ENCODE peak calls at places on chromosomes 1 and 21, in nine cellular contexts. T is colonic mucosa; R is B cell; G is CD8-positive, alpha-beta T cell; U is tibial artery; S is spleen; L is K562; F is heart left ventricle; B is HFF-Myc. N is an unnamed sample.

GRCh38 chr1:107648071-107648470 is 316.9 kb downstream of the VAV3 start:
- DNase-seq in T (no peak), R (no peak), G (no peak), U (no peak), S (no peak), L (no peak), F (no peak), B (no peak), N (peak; percentile 34)

GRCh38 chr1:93330617-93331016 is 15.1 kb upstream of the DR1 start:
- DNase-seq in T (no peak), R (no peak), G (no peak), U (no peak), S (no peak), L (no peak), F (no peak), B (no peak), N (no peak)

GRCh38 chr1:161307230-161307768 is 2.5 kb downstream of the MPZ start:
- DNase-seq in T (no peak), R (peak; percentile 72), G (peak; percentile 50), U (no peak), S (peak; percentile 83), L (peak; percentile 68), F (no peak), B (peak; percentile 20), N (no peak)

GRCh38 chr1:198102454-198102791 is 54.4 kb upstream of the NEK7 start:
- DNase-seq in T (no peak), R (no peak), G (no peak), U (no peak), S (no peak), L (no peak), F (no peak), B (no peak), N (peak; percentile 57)

GRCh38 chr1:942864-943533 is 16.1 kb downstream of the NOC2L start:
- DNase-seq in T (peak; percentile 59), R (no peak), G (no peak), U (no peak), S (no peak), L (peak; percentile 56), F (no peak), B (no peak), N (peak; percentile 39)

GRCh38 chr1:117013310-117013850 is 11.8 kb downstream of the CD101 start:
- DNase-seq in T (no peak), R (no peak), G (no peak), U (no peak), S (no peak), L (no peak), F (no peak), B (no peak), N (no peak)

GRCh38 chr1:106921186-106921585 is 135.3 kb upstream of the PRMT6 start:
- DNase-seq in T (no peak), R (no peak), G (no peak), U (no peak), S (no peak), L (no peak), F (no peak), B (no peak), N (no peak)

GRCh38 chr1:62333431-62333830 is 14.2 kb upstream of the KANK4 start:
- DNase-seq in T (no peak), R (no peak), G (no peak), U (no peak), S (peak; percentile 29), L (no peak), F (no peak), B (no peak), N (no peak)

GRCh38 chr1:205314986-205315618 is 6.4 kb downstream of the NUAK2 start:
- DNase-seq in T (no peak), R (peak; percentile 44), G (no peak), U (no peak), S (no peak), L (no peak), F (no peak), B (no peak), N (no peak)

GRCh38 chr1:47438321-47439150 is 692 bp downstream of the FOXD2 start:
- DNase-seq in T (peak; percentile 40), R (peak; percentile 54), G (peak; percentile 66), U (peak; percentile 75), S (peak; percentile 83), L (peak; percentile 73), F (no peak), B (no peak), N (no peak)

GRCh38 chr1:242430956-242431355 is 93.5 kb downstream of the PLD5 start:
- DNase-seq in T (no peak), R (no peak), G (no peak), U (no peak), S (no peak), L (no peak), F (no peak), B (no peak), N (no peak)

GRCh38 chr21:31846690-31847089 is 26.1 kb upstream of the HUNK start:
- DNase-seq in T (no peak), R (no peak), G (no peak), U (no peak), S (no peak), L (no peak), F (no peak), B (no peak), N (no peak)

GRCh38 chr1:114700026-114700600 is 4.8 kb upstream of the AMPD1 start:
- DNase-seq in T (no peak), R (no peak), G (no peak), U (no peak), S (no peak), L (no peak), F (no peak), B (no peak), N (peak; percentile 52)

GRCh38 chr1:119674835-119675289 is 26.8 kb upstream of the ZNF697 start:
- DNase-seq in T (peak; percentile 52), R (peak; percentile 59), G (no peak), U (no peak), S (no peak), L (peak; percentile 70), F (no peak), B (no peak), N (peak; percentile 86)

GRCh38 chr1:200437556-200438203 is 27.8 kb upstream of the ZNF281 start:
- DNase-seq in T (no peak), R (no peak), G (no peak), U (no peak), S (no peak), L (no peak), F (no peak), B (no peak), N (no peak)

GRCh38 chr21:33244781-33245105 is 15.0 kb downstream of the IFNAR2 start:
- DNase-seq in T (no peak), R (no peak), G (no peak), U (no peak), S (no peak), L (no peak), F (no peak), B (no peak), N (no peak)

GRCh38 chr1:51794260-51794659 is 84.3 kb downstream of the NRDC start:
- DNase-seq in T (no peak), R (no peak), G (no peak), U (no peak), S (no peak), L (no peak), F (no peak), B (no peak), N (no peak)

DNA sequence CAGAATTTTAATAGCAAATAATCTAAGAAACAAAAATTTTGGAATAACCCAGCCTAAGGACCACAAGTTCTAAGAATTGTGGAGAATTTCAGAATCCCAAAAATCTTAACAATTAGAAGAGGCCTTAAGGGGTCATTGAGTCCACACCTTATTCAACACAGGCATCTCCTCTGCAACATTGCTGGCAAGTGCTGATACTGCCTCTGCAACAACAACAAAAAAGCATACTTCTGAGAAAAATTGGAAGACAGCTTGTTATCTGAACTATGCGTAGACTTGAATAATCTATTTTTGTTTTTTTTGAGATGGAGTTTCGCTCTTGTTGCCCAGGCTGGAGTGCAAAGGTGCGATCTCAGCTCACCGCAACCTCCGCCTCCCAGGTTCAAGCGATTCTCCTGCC is 24.0 kb upstream of the SLC2A1 start:
- DNase-seq in T (no peak), R (no peak), G (no peak), U (no peak), S (no peak), L (no peak), F (no peak), B (no peak), N (no peak)
- TF ChIP-seq CTCF in T (no peak), R (no peak), G (no peak), U (no peak), S (no peak), L (no peak), F (no peak), B (no peak), N (no peak)

DNA sequence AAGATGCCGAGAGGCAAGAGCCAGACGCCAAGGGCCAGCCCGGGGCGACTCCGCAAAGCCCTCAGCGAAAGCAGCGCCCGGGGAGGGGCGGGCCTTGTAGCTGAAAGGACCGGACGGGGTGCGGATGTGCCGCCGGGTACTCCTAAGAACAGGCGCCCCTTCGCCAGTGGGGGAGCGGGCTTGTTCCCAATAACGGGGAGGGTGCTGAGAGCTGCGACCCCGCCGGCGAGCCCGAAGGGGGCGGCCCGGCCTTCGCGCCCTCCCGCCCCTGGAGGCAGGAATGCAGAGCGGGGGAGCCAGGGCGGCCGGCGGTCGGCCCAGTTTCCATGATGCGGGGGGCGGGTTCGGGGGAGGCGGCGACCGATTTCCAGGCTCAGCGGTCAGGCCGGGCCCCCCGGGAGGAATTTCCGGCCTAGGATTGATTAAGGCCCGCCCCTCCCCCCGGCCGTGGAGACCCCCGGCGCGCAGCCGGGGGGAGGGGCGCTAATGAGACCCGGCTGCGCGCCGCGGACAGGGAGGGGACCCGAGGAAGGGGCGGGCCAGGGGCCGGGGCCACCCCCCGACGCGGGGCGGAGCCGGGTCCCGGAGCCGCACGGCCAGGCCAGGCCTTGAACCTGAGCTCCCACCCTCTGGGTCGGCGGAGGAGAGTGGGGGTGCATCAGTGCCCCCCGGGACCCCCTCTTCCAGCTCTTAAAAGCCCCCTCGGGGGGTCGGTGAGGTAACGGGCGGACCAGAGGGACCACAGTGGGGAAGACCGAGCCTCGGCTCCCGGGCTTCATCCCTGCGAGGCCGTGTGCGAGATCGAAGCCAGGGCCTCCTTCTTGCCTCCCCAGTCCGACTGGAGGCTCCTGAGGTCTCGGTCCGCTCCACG is 898 bp upstream of the TMEM200B start:
- DNase-seq in T (peak; percentile 63), R (peak; percentile 62), G (peak; percentile 71), U (peak; percentile 91), S (peak; percentile 86), L (peak; percentile 99), F (peak; percentile 87), B (no peak), N (peak; percentile 50)
- TF ChIP-seq CTCF in T (peak; percentile 42), R (no peak), G (no peak), U (peak; percentile 99), S (peak; percentile 32), L (peak; percentile 88), F (peak; percentile 53), B (peak; percentile 57), N (peak; percentile 93)

DNA sequence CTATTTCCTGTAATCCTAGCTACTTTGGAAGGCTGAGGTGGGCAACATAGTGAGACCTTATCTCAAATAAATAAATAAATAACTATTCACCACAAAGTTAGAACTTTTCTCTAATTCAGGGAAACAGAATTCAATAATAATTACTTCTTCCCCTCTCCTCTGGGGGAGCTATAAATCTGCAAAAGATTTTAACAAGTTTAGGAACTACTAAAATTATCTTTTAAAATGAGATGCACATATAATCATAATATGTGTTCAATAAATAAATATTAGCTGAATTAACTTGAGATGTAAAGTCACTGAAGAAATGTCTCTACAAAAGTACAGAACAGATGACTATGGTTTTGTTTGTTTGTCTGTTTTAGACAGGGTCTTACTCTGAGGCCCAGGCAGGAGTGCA is 14.1 kb downstream of the WDR47 start:
- DNase-seq in T (no peak), R (no peak), G (no peak), U (no peak), S (no peak), L (no peak), F (no peak), B (no peak), N (no peak)
- TF ChIP-seq CTCF in T (no peak), R (peak; percentile 50), G (peak; percentile 54), U (no peak), S (no peak), L (no peak), F (no peak), B (no peak), N (peak; percentile 62)

GRCh38 chr1:230105245-230105753 is 38.3 kb downstream of the GALNT2 start:
- DNase-seq in T (no peak), R (no peak), G (no peak), U (no peak), S (no peak), L (no peak), F (no peak), B (no peak), N (no peak)
- TF ChIP-seq CTCF in T (no peak), R (no peak), G (no peak), U (no peak), S (no peak), L (no peak), F (no peak), B (no peak), N (no peak)